ENCODE peak calls at places on chromosomes 2 and 18, in seven cellular contexts. R is SHP77 treated with DMSO at 0.1 percent for 48 hours, P is choroid plexus epithelial cell, M is T follicular helper cell, Z is AG10803, B is hepatocyte, A is GM03348. H is an unnamed sample.

GRCh38 chr2:235779444-235779896 is 285.6 kb downstream of the AGAP1 start:
- DNase-seq in Z (peak), P (peak), B (peak), M (peak), R (no peak), A (peak), H (peak)

GRCh38 chr2:2573658-2574293 is 242.7 kb upstream of the MYT1L start:
- DNase-seq in A (no peak), R (no peak), Z (no peak), B (no peak), P (no peak), M (no peak), H (no peak)

GRCh38 chr18:67199993-67200617 is 316.4 kb downstream of the DSEL start:
- DNase-seq in A (peak), P (peak), B (peak), M (no peak), Z (peak), R (peak), H (no peak)

GRCh38 chr2:31284107-31284506 is 50.2 kb downstream of the EHD3 start:
- DNase-seq in P (no peak), M (no peak), A (no peak), B (no peak), R (no peak), Z (no peak), H (no peak)

GRCh38 chr2:158144914-158145625 is 43.4 kb downstream of the UPP2 start:
- DNase-seq in P (no peak), R (no peak), B (no peak), Z (no peak), M (no peak), A (no peak), H (no peak)

GRCh38 chr2:142874293-142874814 is 3.1 kb upstream of the KYNU start:
- DNase-seq in B (peak), P (peak), M (no peak), A (peak), R (no peak), Z (peak), H (no peak)

GRCh38 chr2:40955042-40955441 is 503.2 kb upstream of the SLC8A1 start:
- DNase-seq in M (no peak), B (no peak), A (no peak), Z (no peak), R (no peak), P (no peak), H (no peak)

GRCh38 chr18:30211112-30211511 is 831.4 kb downstream of the DSC3 start:
- DNase-seq in M (no peak), A (no peak), R (no peak), Z (no peak), B (no peak), P (no peak), H (no peak)

GRCh38 chr2:231364961-231365810 is 30.3 kb upstream of the B3GNT7 start:
- DNase-seq in P (peak), A (peak), B (peak), R (peak), Z (peak), M (no peak), H (no peak)

GRCh38 chr18:49725809-49726514 is 87.4 kb downstream of the ACAA2 start:
- DNase-seq in B (peak), P (peak), Z (peak), R (no peak), M (no peak), A (peak), H (no peak)

GRCh38 chr2:196415384-196415783 is 224.1 kb upstream of the CCDC150 start:
- DNase-seq in R (no peak), B (no peak), P (no peak), A (no peak), Z (no peak), M (no peak), H (no peak)

GRCh38 chr2:230690439-230690838 is 22.2 kb upstream of the CAB39 start:
- DNase-seq in A (peak), B (no peak), M (no peak), R (no peak), P (no peak), Z (peak), H (peak)

GRCh38 chr18:24995056-24995455 is 356.9 kb downstream of the ZNF521 start:
- DNase-seq in M (no peak), Z (peak), B (no peak), P (no peak), A (no peak), R (no peak), H (no peak)

GRCh38 chr2:239715606-239716005 is 309.5 kb downstream of the NDUFA10 start:
- DNase-seq in R (no peak), B (no peak), P (no peak), Z (no peak), M (no peak), A (no peak), H (peak)

GRCh38 chr18:9952633-9953416 is 39.0 kb downstream of the VAPA start:
- DNase-seq in M (no peak), B (no peak), Z (peak), R (no peak), P (peak), A (no peak), H (no peak)

GRCh38 chr18:470661-471501 is 29.6 kb downstream of the COLEC12 start:
- DNase-seq in A (peak), Z (peak), P (peak), M (no peak), R (no peak), B (no peak), H (no peak)

GRCh38 chr2:160868891-160869290 is 291.3 kb upstream of the TANK start:
- DNase-seq in R (no peak), P (peak), Z (peak), B (no peak), M (no peak), A (no peak), H (no peak)

GRCh38 chr18:26215247-26215970 is 10.8 kb upstream of the TAF4B start:
- DNase-seq in P (no peak), A (no peak), M (peak), B (no peak), Z (no peak), R (no peak), H (no peak)

GRCh38 chr2:29749843-29750242 is 171.5 kb downstream of the ALK start:
- DNase-seq in A (no peak), P (no peak), M (no peak), B (no peak), R (no peak), Z (no peak), H (no peak)

GRCh38 chr18:33495278-33495677 is 54.8 kb upstream of the CCDC178 start:
- DNase-seq in M (no peak), A (peak), Z (peak), R (peak), P (peak), B (peak), H (no peak)

GRCh38 chr2:176147790-176148496 is 3.4 kb upstream of the HOXD4 start:
- DNase-seq in P (no peak), A (no peak), M (no peak), Z (no peak), B (no peak), R (no peak), H (no peak)

GRCh38 chr2:75173746-75174145 is 25.6 kb downstream of the TACR1 start:
- DNase-seq in R (no peak), M (no peak), A (no peak), P (no peak), B (no peak), Z (no peak), H (no peak)

GRCh38 chr2:232683368-232683767 is 13.8 kb upstream of the GIGYF2 start:
- DNase-seq in P (no peak), R (no peak), Z (no peak), B (no peak), M (no peak), A (no peak), H (no peak)

GRCh38 chr2:1286929-1287328 is 126.3 kb upstream of the TPO start:
- DNase-seq in Z (no peak), R (no peak), M (no peak), B (no peak), P (no peak), A (no peak), H (no peak)

GRCh38 chr2:28234807-28235206 is 157.9 kb upstream of the FOSL2 start:
- DNase-seq in M (no peak), B (no peak), A (no peak), R (no peak), P (no peak), Z (no peak), H (no peak)

GRCh38 chr2:158994920-158995676 is 26.7 kb downstream of the TANC1 start:
- DNase-seq in P (peak), Z (peak), R (no peak), M (no peak), A (no peak), B (peak), H (peak)

GRCh38 chr2:237207641-237208040 is 122.0 kb downstream of the COPS8 start:
- DNase-seq in A (peak), B (no peak), M (no peak), P (peak), Z (peak), R (no peak), H (no peak)

GRCh38 chr2:221581986-221582385 is 9.9 kb upstream of the EPHA4 start:
- DNase-seq in B (no peak), A (no peak), M (no peak), R (no peak), Z (no peak), P (no peak), H (no peak)

GRCh38 chr2:45263147-45263546 is 253.9 kb upstream of the SIX2 start:
- DNase-seq in P (no peak), M (no peak), B (no peak), A (no peak), Z (no peak), R (no peak), H (no peak)

GRCh38 chr2:202249864-202250263 is 11.5 kb upstream of the SUMO1 start:
- DNase-seq in R (no peak), M (no peak), P (peak), Z (no peak), B (no peak), A (no peak), H (no peak)

GRCh38 chr2:218925434-218925833 is 34.0 kb upstream of the CDK5R2 start:
- DNase-seq in Z (no peak), R (no peak), M (no peak), P (no peak), A (no peak), B (no peak), H (no peak)

GRCh38 chr2:221997100-221997499 is 301.7 kb downstream of the PAX3 start:
- DNase-seq in R (no peak), M (no peak), P (peak), B (peak), A (peak), Z (peak), H (no peak)

GRCh38 chr18:5543854-5544389 is at the start of gene EPB41L3:
- DNase-seq in R (no peak), Z (peak), P (peak), A (peak), B (peak), M (no peak), H (peak)

GRCh38 chr2:55111570-55112228 is 61.4 kb upstream of the RTN4 start:
- DNase-seq in Z (peak), R (peak), M (no peak), P (peak), B (peak), A (peak), H (peak)